ENCODE peak calls at places on chromosomes 7 and 10, in four cellular contexts. V is PC-3, B is cardiac muscle cell, L is prostate gland. Y is an unnamed sample.
A peak's percentile ranks its signal among the peaks of the same experiment; 100 is the strongest.

GRCh38 chr10:104435822-104436221 is 82.2 kb downstream of the CFAP58 start:
- DNase-seq in V (no peak), B (no peak), L (no peak), Y (no peak)

GRCh38 chr10:115129752-115130151 is 36.6 kb downstream of the ATRNL1 start:
- DNase-seq in V (peak; percentile 59), B (peak; percentile 54), L (no peak), Y (peak; percentile 20)

GRCh38 chr7:108266489-108266888 is 136.3 kb upstream of the LAMB4 start:
- DNase-seq in V (peak; percentile 27), B (no peak), L (no peak), Y (peak; percentile 23)

GRCh38 chr7:11436773-11437524 is 395.0 kb downstream of the THSD7A start:
- DNase-seq in V (no peak), B (no peak), L (no peak), Y (no peak)

GRCh38 chr10:7503190-7503589 is 92.4 kb upstream of the SFMBT2 start:
- DNase-seq in V (no peak), B (no peak), L (no peak), Y (no peak)

GRCh38 chr10:29820890-29821398 is 186.2 kb upstream of the SVIL start:
- DNase-seq in V (no peak), B (no peak), L (no peak), Y (no peak)

GRCh38 chr10:92517034-92517655 is 56.7 kb downstream of the IDE start:
- DNase-seq in V (peak; percentile 72), B (peak; percentile 88), L (peak; percentile 69), Y (peak; percentile 72)

GRCh38 chr7:2144926-2145325 is 87.8 kb downstream of the MAD1L1 start:
- DNase-seq in V (no peak), B (no peak), L (no peak), Y (no peak)

GRCh38 chr7:29214056-29214455 is 19.5 kb downstream of the CHN2 start:
- DNase-seq in V (no peak), B (no peak), L (no peak), Y (no peak)

GRCh38 chr7:97971990-97972943 is 17.7 kb downstream of the OCM2 start:
- DNase-seq in V (peak; percentile 76), B (peak; percentile 75), L (peak; percentile 68), Y (peak; percentile 85)

GRCh38 chr10:50431118-50431517 is 179.8 kb upstream of the ASAH2 start:
- DNase-seq in V (peak; percentile 59), B (peak; percentile 75), L (no peak), Y (no peak)

GRCh38 chr10:125101049-125101448 is 59.3 kb downstream of the CTBP2 start:
- DNase-seq in V (no peak), B (no peak), L (no peak), Y (no peak)

GRCh38 chr7:41943098-41943577 is 240.2 kb upstream of the INHBA start:
- DNase-seq in V (peak; percentile 85), B (peak; percentile 85), L (peak; percentile 74), Y (peak; percentile 43)

GRCh38 chr7:107201795-107202450 is 33.1 kb downstream of the HBP1 start:
- DNase-seq in V (peak; percentile 80), B (peak; percentile 30), L (peak; percentile 37), Y (peak; percentile 21)

GRCh38 chr10:50396491-50397311 is 145.4 kb upstream of the ASAH2 start:
- DNase-seq in V (peak; percentile 73), B (peak; percentile 43), L (no peak), Y (no peak)

GRCh38 chr7:2967238-2967637 is 76.4 kb downstream of the CARD11 start:
- DNase-seq in V (no peak), B (no peak), L (no peak), Y (no peak)

GRCh38 chr7:23426876-23427275 is 43.4 kb downstream of the IGF2BP3 start:
- DNase-seq in V (no peak), B (no peak), L (no peak), Y (no peak)

GRCh38 chr7:96452146-96452545 is 130.2 kb upstream of the SLC25A13 start:
- DNase-seq in V (no peak), B (no peak), L (no peak), Y (no peak)

DNA sequence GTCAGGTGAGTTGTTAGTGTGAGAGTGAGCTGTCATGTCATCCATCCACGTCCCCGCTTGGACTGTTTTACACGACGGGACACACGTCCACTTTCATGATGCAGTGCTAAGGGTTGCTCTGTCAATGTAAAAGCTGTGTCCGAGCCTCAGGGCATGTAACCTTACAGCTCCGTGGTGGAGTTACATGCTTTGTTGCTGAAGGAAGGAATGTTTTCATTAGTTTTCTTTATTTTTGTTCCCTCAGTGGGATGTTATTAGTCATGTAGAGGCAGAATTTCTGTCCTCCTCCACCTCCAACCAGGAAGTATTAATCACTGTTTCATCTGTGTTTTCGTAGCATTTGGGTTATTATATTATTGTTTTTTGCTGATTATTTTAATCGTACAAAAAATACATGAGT is 88.6 kb downstream of the NRG3 start:
- DNase-seq in V (no peak), B (no peak), L (no peak), Y (no peak)
- H3K27ac ChIP-seq in V (no peak overlapping the region), B (no peak overlapping the region), L (no peak overlapping the region), Y (no peak overlapping the region)

GRCh38 chr10:131948501-131948900 is 33.2 kb downstream of the BNIP3 start:
- DNase-seq in V (no peak), B (no peak), L (no peak), Y (no peak)
- H3K36me3 ChIP-seq in V (peaks cover 23% of the 10 kb centered on the region), B (peaks cover 44% of the 10 kb centered on the region), L (no peaks in the 10 kb centered on the region), Y (peaks cover 59% of the 10 kb centered on the region)

DNA sequence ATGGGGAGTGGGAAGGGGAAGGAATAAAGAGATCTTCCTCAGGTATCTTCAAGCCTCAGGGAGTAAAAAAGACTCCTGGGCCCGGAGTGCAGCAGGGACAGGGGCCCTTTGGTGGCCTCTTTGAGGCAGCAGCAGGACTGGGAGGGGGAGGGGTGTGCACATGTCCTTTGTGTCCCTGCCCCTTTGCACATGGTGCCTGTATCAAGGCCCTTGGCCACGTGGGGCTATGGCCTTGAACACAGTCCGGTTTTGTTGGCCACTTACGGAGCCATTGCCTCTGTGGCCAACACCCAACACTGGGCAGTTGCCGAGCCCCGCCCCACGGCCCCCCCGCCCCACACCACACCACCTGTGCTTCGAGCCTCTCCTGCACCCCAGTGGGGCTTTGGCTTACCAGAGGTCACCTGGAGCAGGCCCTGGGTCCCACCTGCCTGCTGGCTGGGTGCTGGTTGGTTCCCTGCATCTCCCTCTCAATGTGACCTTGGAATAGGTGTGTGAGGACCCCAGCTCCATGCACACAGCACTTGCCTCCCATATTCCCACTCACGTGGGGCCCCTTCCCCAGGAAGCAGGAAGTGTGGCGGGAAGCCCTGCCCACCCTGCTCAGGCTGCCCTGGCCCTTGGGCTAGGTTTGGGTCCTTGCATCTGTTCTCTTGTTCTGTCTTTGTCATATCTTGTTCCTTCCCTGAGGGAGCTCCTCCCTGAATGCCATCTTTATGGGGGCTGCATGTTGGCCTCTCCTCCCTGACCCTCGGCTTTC is 5.3 kb downstream of the SAP25 start:
- DNase-seq in V (no peak), B (no peak), L (no peak), Y (no peak)
- H3K27ac ChIP-seq in V (no peak overlapping the region), B (no peak overlapping the region), L (no peak overlapping the region), Y (peak overlapping the region; percentile 8)

GRCh38 chr7:159142730-159143129 is 1.9 kb downstream of the VIPR2 start:
- DNase-seq in V (no peak), B (no peak), L (no peak), Y (no peak)
- H3K36me3 ChIP-seq in V (no peaks in the 10 kb centered on the region), B (no peaks in the 10 kb centered on the region), L (no peaks in the 10 kb centered on the region), Y (no peaks in the 10 kb centered on the region)

GRCh38 chr7:153472516-153472915 is 579.7 kb upstream of the DPP6 start:
- DNase-seq in V (no peak), B (no peak), L (no peak), Y (no peak)
- H3K27ac ChIP-seq in V (no peak overlapping the region), B (no peak overlapping the region), L (no peak overlapping the region), Y (no peak overlapping the region)

DNA sequence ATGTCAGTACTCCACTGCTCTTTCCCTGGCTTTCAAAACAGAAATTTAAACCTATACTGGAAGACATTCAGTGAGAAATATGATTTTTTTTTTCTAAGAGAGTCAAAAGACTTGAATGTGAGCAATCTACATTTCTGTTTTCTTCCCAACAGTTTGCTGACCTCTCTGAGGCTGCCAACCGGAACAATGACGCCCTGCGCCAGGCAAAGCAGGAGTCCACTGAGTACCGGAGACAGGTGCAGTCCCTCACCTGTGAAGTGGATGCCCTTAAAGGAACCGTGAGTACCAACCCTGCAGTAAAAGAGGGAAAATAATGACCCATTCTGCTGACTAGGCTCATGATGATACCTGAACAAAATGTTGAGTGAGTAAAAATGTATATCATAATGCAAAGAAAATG is 6.5 kb downstream of the VIM start:
- DNase-seq in V (no peak), B (no peak), L (no peak), Y (no peak)
- H3K36me3 ChIP-seq in V (peaks cover 21% of the 10 kb centered on the region), B (peaks cover 64% of the 10 kb centered on the region), L (peaks cover 3% of the 10 kb centered on the region), Y (peaks cover 70% of the 10 kb centered on the region)

GRCh38 chr7:65979583-65980477 is 2.2 kb downstream of the GUSB start:
- DNase-seq in V (no peak), B (no peak), L (no peak), Y (no peak)

GRCh38 chr7:65978891-65979582 is 3.0 kb downstream of the GUSB start:
- DNase-seq in V (no peak), B (no peak), L (no peak), Y (no peak)

GRCh38 chr7:65983965-65984654 is 2.1 kb upstream of the GUSB start:
- DNase-seq in V (peak; percentile 47), B (no peak), L (no peak), Y (no peak)

GRCh38 chr7:65981965-65982792 is at the start of gene GUSB:
- DNase-seq in V (peak; percentile 87), B (peak; percentile 91), L (peak; percentile 87), Y (peak; percentile 86)

DNA sequence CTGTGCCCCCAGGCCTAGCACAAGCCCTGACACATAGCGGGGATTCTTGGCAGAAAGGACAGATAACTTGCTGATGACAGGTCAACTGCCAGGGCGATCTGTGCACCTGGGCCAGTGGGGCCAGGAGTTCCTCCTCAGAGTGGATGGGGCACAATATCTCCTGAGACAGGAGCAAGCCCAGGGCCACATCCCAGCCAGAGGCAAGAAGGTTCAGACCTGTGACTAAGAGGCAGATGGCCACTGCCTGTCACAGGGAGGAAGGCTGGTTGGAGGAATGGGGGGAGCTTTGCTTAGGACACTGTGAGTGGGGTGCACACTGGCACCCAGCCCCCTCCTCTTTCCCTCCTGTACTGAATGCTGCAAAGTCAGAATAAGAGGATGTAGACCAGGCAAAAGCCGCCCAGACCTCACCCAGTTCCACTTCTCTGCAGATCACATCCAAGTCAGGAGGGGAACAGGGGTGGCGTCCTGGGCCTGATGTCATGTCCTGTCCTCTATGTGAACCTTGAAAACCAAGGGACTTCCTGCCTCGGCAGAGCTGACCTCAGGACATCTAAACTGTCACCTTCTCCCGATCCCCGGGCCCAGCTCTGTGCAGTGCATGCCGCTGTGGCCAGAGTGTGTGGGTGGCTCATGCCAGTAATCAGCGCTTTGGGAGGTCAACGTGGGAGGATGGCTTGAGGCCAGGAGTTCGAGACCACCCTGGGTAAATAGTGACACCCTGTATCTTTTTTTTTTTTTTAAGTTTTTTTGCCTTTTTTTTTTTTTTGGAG is 1.3 kb downstream of the GUSB start:
- DNase-seq in V (peak; percentile 15), B (peak; percentile 11), L (no peak), Y (peak; percentile 55)
- H3K27ac ChIP-seq in V (no peak overlapping the region), B (no peak overlapping the region), L (no peak overlapping the region), Y (peak overlapping the region; percentile 64)